ENCODE peak calls at places on chromosomes 11 and 22, in four cellular contexts. R is lower lobe of right lung, S is kidney glomerular epithelial cell, B is astrocyte of the cerebellum. Q is an unnamed sample.

GRCh38 chr11:123654566-123655081 is at the start of gene SCN3B:
- DNase-seq in B (peak), S (peak), R (peak), Q (peak)

GRCh38 chr11:80855975-80856524 is 1415.2 kb upstream of the TENM4 start:
- DNase-seq in S (peak), B (peak), R (no peak), Q (no peak)

GRCh38 chr11:91904792-91905785 is 319.5 kb upstream of the FAT3 start:
- DNase-seq in B (no peak), S (no peak), R (no peak), Q (no peak)

GRCh38 chr22:22027955-22028354 is 45.4 kb upstream of the TOP3B start:
- DNase-seq in B (no peak), R (no peak), S (no peak), Q (no peak)

GRCh38 chr22:46534901-46535630 is 2.4 kb downstream of the CELSR1 start:
- DNase-seq in S (no peak), B (no peak), R (no peak), Q (no peak)

GRCh38 chr11:27524155-27524554 is 17.6 kb upstream of the LIN7C start:
- DNase-seq in S (peak), R (no peak), B (no peak), Q (no peak)

GRCh38 chr22:43242627-43243026 is 55.7 kb upstream of the TTLL12 start:
- DNase-seq in R (no peak), S (no peak), B (no peak), Q (no peak)

GRCh38 chr11:3153291-3153861 is 11.7 kb downstream of the OSBPL5 start:
- DNase-seq in B (peak), R (peak), S (peak), Q (peak)

GRCh38 chr22:27846910-27847309 is 45.4 kb upstream of the MN1 start:
- DNase-seq in R (no peak), S (no peak), B (no peak), Q (no peak)

GRCh38 chr22:42856179-42856864 is 751 bp downstream of the ARFGAP3 start:
- DNase-seq in S (no peak), B (no peak), R (peak), Q (peak)

GRCh38 chr22:48475661-48476345 is 1351.9 kb downstream of the BRD1 start:
- DNase-seq in S (no peak), B (no peak), R (peak), Q (no peak)

GRCh38 chr11:46675288-46675851 is 25.0 kb downstream of the ARHGAP1 start:
- DNase-seq in B (peak), R (no peak), S (no peak), Q (peak)

GRCh38 chr11:72216638-72217037 is at the start of gene FOLR2:
- DNase-seq in B (no peak), R (no peak), S (no peak), Q (no peak)

GRCh38 chr11:127050141-127050632 is 49.6 kb upstream of the KIRREL3 start:
- DNase-seq in S (no peak), B (no peak), R (no peak), Q (no peak)

GRCh38 chr22:28283025-28283654 is 364.1 kb upstream of the PITPNB start:
- DNase-seq in S (no peak), B (peak), R (no peak), Q (no peak)

GRCh38 chr22:28243539-28243938 is 324.5 kb upstream of the PITPNB start:
- DNase-seq in R (no peak), B (peak), S (peak), Q (no peak)

GRCh38 chr22:31124811-31125465 is 2.2 kb downstream of the INPP5J start:
- DNase-seq in B (no peak), S (no peak), R (no peak), Q (peak)

GRCh38 chr22:40009953-40010751 is 15.4 kb downstream of the FAM83F start:
- DNase-seq in R (peak), S (no peak), B (no peak), Q (no peak)

GRCh38 chr22:48785792-48786678 is 1041.6 kb downstream of the BRD1 start:
- DNase-seq in R (no peak), B (no peak), S (no peak), Q (no peak)

GRCh38 chr11:8019671-8020597 is 32.8 kb downstream of the EIF3F start:
- DNase-seq in S (no peak), B (no peak), R (no peak), Q (peak)

GRCh38 chr11:104830080-104830479 is 68.2 kb downstream of the CASP12 start:
- DNase-seq in B (peak), S (peak), R (no peak), Q (no peak)

GRCh38 chr11:35013514-35014191 is 97.2 kb downstream of the PDHX start:
- DNase-seq in R (no peak), S (no peak), B (peak), Q (no peak)

GRCh38 chr11:5486003-5486402 is 2.5 kb upstream of the OR52D1 start:
- DNase-seq in S (no peak), R (no peak), B (no peak), Q (no peak)

GRCh38 chr22:43343262-43343988 is at the start of gene SCUBE1:
- DNase-seq in B (no peak), R (peak), S (peak), Q (peak)

GRCh38 chr11:125404811-125405481 is 91.1 kb downstream of the FEZ1 start:
- DNase-seq in S (peak), B (no peak), R (peak), Q (peak)

GRCh38 chr22:22710719-22711531 is 66.5 kb downstream of the GGTLC2 start:
- DNase-seq in B (no peak), R (peak), S (peak), Q (peak)

GRCh38 chr11:134352111-134352510 is 20.3 kb downstream of the GLB1L2 start:
- DNase-seq in B (no peak), S (no peak), R (no peak), Q (no peak)

GRCh38 chr22:24402460-24403192 is 24.8 kb upstream of the ADORA2A start:
- DNase-seq in R (no peak), B (peak), S (peak), Q (peak)

GRCh38 chr11:129278586-129279319 is 86.6 kb upstream of the ARHGAP32 start:
- DNase-seq in R (peak), B (no peak), S (no peak), Q (peak)

GRCh38 chr22:49685116-49685515 is 142.6 kb downstream of the BRD1 start:
- DNase-seq in B (no peak), S (no peak), R (no peak), Q (no peak)

GRCh38 chr22:42174062-42174461 is 43.5 kb upstream of the CYP2D6 start:
- DNase-seq in B (peak), R (no peak), S (no peak), Q (no peak)

GRCh38 chr11:119416606-119417580 is 6.1 kb downstream of the THY1 start:
- DNase-seq in R (no peak), B (no peak), S (peak), Q (no peak)